ENCODE peak calls at places on chromosome 6, in four cellular contexts. C is activated CD4-positive, alpha-beta T cell treated with anti-CD3 and anti-CD28 coated beads, Interleukin-2, amount 50 U/mL, for 4 hours; D is stimulated activated naive CD4-positive, alpha-beta T cell; U is amniotic stem cell. J is an unnamed sample.

GRCh38 chr6:148999921-149000589 is 253.2 kb downstream of the UST start:
- DNase-seq in U (peak), D (no peak), C (no peak), J (peak)

GRCh38 chr6:132300323-132300949 is 100.8 kb downstream of the MOXD1 start:
- DNase-seq in C (no peak), U (peak), D (no peak), J (no peak)

GRCh38 chr6:107786709-107787588 is 37.2 kb downstream of the SCML4 start:
- DNase-seq in U (no peak), D (peak), C (no peak), J (no peak)

GRCh38 chr6:47379328-47379727 is 69.6 kb upstream of the TNFRSF21 start:
- DNase-seq in D (no peak), C (no peak), U (no peak), J (no peak)

GRCh38 chr6:93165850-93166249 is 253.5 kb downstream of the EPHA7 start:
- DNase-seq in D (no peak), C (no peak), U (no peak), J (no peak)

GRCh38 chr6:117533775-117534174 is 51.3 kb downstream of the DCBLD1 start:
- DNase-seq in U (no peak), C (no peak), D (no peak), J (no peak)

GRCh38 chr6:21142716-21143115 is 450.8 kb upstream of the SOX4 start:
- DNase-seq in U (no peak), C (no peak), D (no peak), J (no peak)

GRCh38 chr6:139152088-139152891 is 17.4 kb downstream of the HECA start:
- DNase-seq in C (no peak), D (no peak), U (no peak), J (no peak)

GRCh38 chr6:43851204-43851855 is 81.3 kb downstream of the VEGFA start:
- DNase-seq in D (no peak), C (no peak), U (peak), J (peak)

GRCh38 chr6:99333068-99333467 is 16.4 kb downstream of the FAXC start:
- DNase-seq in D (no peak), C (no peak), U (no peak), J (no peak)

GRCh38 chr6:160226118-160226541 is 32.5 kb downstream of the SLC22A2 start:
- DNase-seq in C (no peak), U (no peak), D (no peak), J (no peak)

GRCh38 chr6:70303034-70303525 is at the start of gene COL9A1:
- DNase-seq in C (no peak), U (no peak), D (no peak), J (no peak)

GRCh38 chr6:45946352-45946751 is 69.3 kb downstream of the CLIC5 start:
- DNase-seq in C (no peak), D (no peak), U (peak), J (peak)

GRCh38 chr6:28336284-28337024 is 506 bp upstream of the ZSCAN31 start:
- DNase-seq in D (peak), U (no peak), C (no peak), J (no peak)

GRCh38 chr6:106501836-106502447 is 127.4 kb downstream of the RTN4IP1 start:
- DNase-seq in C (no peak), U (no peak), D (no peak), J (no peak)

GRCh38 chr6:75794351-75794846 is 45.4 kb downstream of the MYO6 start:
- DNase-seq in U (no peak), D (no peak), C (no peak), J (no peak)

GRCh38 chr6:107603029-107603428 is 113.1 kb downstream of the SOBP start:
- DNase-seq in U (no peak), C (no peak), D (no peak), J (no peak)

J was measured in BJ.